ENCODE peak calls at places on chromosomes 7 and 10, in ten cellular contexts. S, M, K, X, W, N, H, V, G and T are unnamed samples.

GRCh38 chr10:9501944-9502343 is 1447.5 kb downstream of the GATA3 start:
- DNase-seq in V (no peak), N (no peak), S (no peak), X (no peak), K (no peak), H (no peak), W (no peak), M (no peak), G (no peak), T (no peak)

GRCh38 chr7:80622531-80622930 is 15.9 kb upstream of the CD36 start:
- DNase-seq in G (no peak), H (no peak), X (no peak), V (no peak), N (no peak), M (peak), S (no peak), W (no peak), K (no peak), T (no peak)

GRCh38 chr7:130988443-130988842 is 254.4 kb upstream of the KLF14 start:
- DNase-seq in K (no peak), N (no peak), S (no peak), H (no peak), M (peak), G (no peak), W (no peak), X (no peak), V (no peak), T (no peak)

GRCh38 chr7:17298840-17299476 is 506 bp downstream of the AHR start:
- DNase-seq in N (peak), H (peak), V (peak), X (peak), G (peak), S (peak), W (peak), K (no peak), M (peak), T (peak)

GRCh38 chr10:83539528-83540308 is 599.6 kb upstream of the GHITM start:
- DNase-seq in G (no peak), X (peak), K (no peak), N (peak), W (peak), S (no peak), H (no peak), V (no peak), M (no peak), T (no peak)

GRCh38 chr10:121928528-121928884 is 675 bp upstream of the ATE1 start:
- DNase-seq in S (no peak), N (no peak), G (no peak), H (no peak), X (peak), V (peak), W (peak), K (no peak), M (peak), T (peak)

GRCh38 chr7:11835260-11835659 is 3.3 kb upstream of the THSD7A start:
- DNase-seq in W (no peak), X (no peak), V (no peak), N (no peak), G (no peak), K (no peak), H (no peak), S (no peak), M (peak), T (peak)

GRCh38 chr10:129580010-129580409 is 113.0 kb downstream of the MGMT start:
- DNase-seq in W (no peak), G (no peak), X (no peak), M (no peak), H (no peak), N (no peak), K (no peak), V (no peak), S (no peak), T (no peak)

GRCh38 chr10:99993994-99994689 is 15.6 kb downstream of the DNMBP start:
- DNase-seq in K (peak), H (peak), X (peak), S (peak), N (peak), W (peak), G (peak), V (no peak), M (peak), T (peak)

GRCh38 chr7:134752006-134752760 is 27.3 kb upstream of the CALD1 start:
- DNase-seq in M (peak), G (no peak), X (no peak), N (no peak), S (no peak), H (no peak), W (no peak), K (peak), V (no peak), T (no peak)

GRCh38 chr10:77513783-77514331 is 123.8 kb downstream of the KCNMA1 start:
- DNase-seq in G (peak), H (no peak), N (peak), M (peak), V (peak), K (peak), S (no peak), W (peak), X (peak), T (no peak)

GRCh38 chr7:133854739-133855138 is 272.4 kb upstream of the LRGUK start:
- DNase-seq in W (no peak), M (peak), S (no peak), X (no peak), G (no peak), N (no peak), H (no peak), K (no peak), V (peak), T (peak)

GRCh38 chr7:22193361-22194016 is 163.5 kb downstream of the RAPGEF5 start:
- DNase-seq in M (peak), N (peak), V (no peak), S (no peak), K (no peak), W (peak), G (peak), H (no peak), X (peak), T (no peak)

GRCh38 chr7:105621617-105622016 is 40.3 kb upstream of the EFCAB10 start:
- DNase-seq in W (peak), H (no peak), N (peak), G (peak), X (no peak), V (peak), M (peak), S (no peak), K (no peak), T (no peak)

GRCh38 chr10:29646238-29646902 is 11.6 kb upstream of the SVIL start:
- DNase-seq in M (peak), V (peak), H (no peak), K (no peak), X (no peak), W (no peak), S (peak), N (peak), G (no peak), T (no peak)

GRCh38 chr10:17257466-17258321 is 29.7 kb downstream of the VIM start:
- DNase-seq in M (peak), W (no peak), S (no peak), G (peak), N (no peak), V (peak), X (peak), K (no peak), H (peak), T (peak)

GRCh38 chr7:132084776-132085388 is 491.4 kb downstream of the PLXNA4 start:
- DNase-seq in N (peak), H (no peak), S (peak), V (no peak), G (no peak), W (no peak), X (peak), K (no peak), M (peak), T (no peak)

GRCh38 chr7:117871778-117872538 is 1.3 kb downstream of the CTTNBP2 start:
- DNase-seq in X (peak), K (no peak), M (no peak), V (no peak), S (peak), G (no peak), W (peak), H (no peak), N (peak), T (no peak)

GRCh38 chr7:121159553-121159952 is 169.2 kb upstream of the WNT16 start:
- DNase-seq in G (no peak), K (no peak), M (no peak), S (no peak), H (no peak), N (no peak), W (no peak), X (no peak), V (no peak), T (no peak)

GRCh38 chr10:124975977-124976514 is 34.1 kb downstream of the ZRANB1 start:
- DNase-seq in N (no peak), K (no peak), M (no peak), H (no peak), G (no peak), V (no peak), X (no peak), S (no peak), W (no peak), T (no peak)

GRCh38 chr10:72425133-72425532 is 70.4 kb upstream of the DNAJB12 start:
- DNase-seq in N (no peak), S (no peak), K (no peak), H (no peak), G (no peak), V (no peak), X (peak), W (peak), M (no peak), T (peak)

GRCh38 chr10:69475433-69475830 is 24.2 kb downstream of the TSPAN15 start:
- DNase-seq in K (no peak), M (no peak), V (no peak), X (no peak), N (no peak), W (no peak), S (no peak), H (no peak), G (no peak), T (no peak)

GRCh38 chr7:22576941-22577927 is 77.2 kb upstream of the STEAP1B start:
- DNase-seq in X (peak), M (peak), S (peak), N (peak), H (no peak), K (no peak), W (peak), G (peak), V (peak), T (no peak)

GRCh38 chr7:151671514-151671913 is 151.8 kb upstream of the RHEB start:
- DNase-seq in H (no peak), M (no peak), X (peak), W (no peak), G (no peak), K (no peak), V (no peak), N (no peak), S (no peak), T (no peak)

GRCh38 chr7:90595341-90595800 is 750 bp upstream of the CDK14 start:
- DNase-seq in V (no peak), W (no peak), S (no peak), X (no peak), G (no peak), K (no peak), N (no peak), H (no peak), M (peak), T (no peak)

GRCh38 chr10:49282306-49282705 is 16.7 kb upstream of the C10orf71 start:
- DNase-seq in G (peak), H (no peak), X (no peak), N (peak), M (no peak), W (no peak), K (no peak), V (no peak), S (peak), T (no peak)

GRCh38 chr7:66202380-66202779 is 2.8 kb upstream of the TPST1 start:
- DNase-seq in G (no peak), K (no peak), V (no peak), S (peak), W (no peak), N (peak), M (no peak), H (no peak), X (no peak), T (no peak)

GRCh38 chr10:60604356-60604755 is 173.9 kb upstream of the CDK1 start:
- DNase-seq in W (no peak), G (no peak), M (no peak), H (no peak), N (no peak), S (no peak), K (no peak), X (no peak), V (no peak), T (no peak)

GRCh38 chr10:57351076-57351475 is 916.6 kb downstream of the IPMK start:
- DNase-seq in M (no peak), N (no peak), X (no peak), S (no peak), W (no peak), K (no peak), G (no peak), V (no peak), H (no peak), T (no peak)

GRCh38 chr7:130721486-130722277 is 12.3 kb downstream of the KLF14 start:
- DNase-seq in X (peak), H (no peak), S (no peak), M (peak), W (peak), V (peak), K (no peak), N (peak), G (peak), T (peak)

GRCh38 chr10:93757766-93758509 is at the start of gene LGI1:
- DNase-seq in V (no peak), W (no peak), M (peak), K (no peak), H (no peak), N (no peak), X (no peak), S (no peak), G (no peak), T (no peak)

GRCh38 chr10:28806481-28806880 is 129.2 kb downstream of the BAMBI start:
- DNase-seq in K (no peak), H (no peak), N (no peak), G (no peak), M (no peak), V (no peak), X (no peak), S (no peak), W (peak), T (no peak)

GRCh38 chr7:155764432-155764798 is 47.8 kb downstream of the SHH start:
- DNase-seq in N (no peak), S (no peak), K (no peak), H (peak), X (no peak), V (no peak), G (no peak), W (peak), M (no peak), T (no peak)

GRCh38 chr7:140640060-140640611 is 477 bp downstream of the DENND2A start:
- DNase-seq in M (peak), K (no peak), S (peak), X (peak), G (peak), H (peak), N (peak), V (no peak), W (peak), T (no peak)

GRCh38 chr7:4040031-4040928 is 641.8 kb upstream of the FOXK1 start:
- DNase-seq in K (no peak), S (no peak), N (no peak), W (no peak), G (no peak), M (no peak), H (no peak), X (no peak), V (no peak), T (no peak)

GRCh38 chr10:66378117-66378876 is 547.5 kb upstream of the LRRTM3 start:
- DNase-seq in H (no peak), W (no peak), K (no peak), X (no peak), M (no peak), S (no peak), G (no peak), N (no peak), V (no peak), T (no peak)

GRCh38 chr7:16918288-16918895 is 36.6 kb upstream of the AGR3 start:
- DNase-seq in V (peak), G (peak), H (no peak), K (no peak), M (peak), S (no peak), W (no peak), N (no peak), X (peak), T (peak)

GRCh38 chr7:138429577-138430250 is 30.3 kb upstream of the TRIM24 start:
- DNase-seq in K (no peak), S (no peak), N (no peak), V (no peak), W (no peak), G (no peak), X (no peak), M (no peak), H (no peak), T (peak)

DNA sequence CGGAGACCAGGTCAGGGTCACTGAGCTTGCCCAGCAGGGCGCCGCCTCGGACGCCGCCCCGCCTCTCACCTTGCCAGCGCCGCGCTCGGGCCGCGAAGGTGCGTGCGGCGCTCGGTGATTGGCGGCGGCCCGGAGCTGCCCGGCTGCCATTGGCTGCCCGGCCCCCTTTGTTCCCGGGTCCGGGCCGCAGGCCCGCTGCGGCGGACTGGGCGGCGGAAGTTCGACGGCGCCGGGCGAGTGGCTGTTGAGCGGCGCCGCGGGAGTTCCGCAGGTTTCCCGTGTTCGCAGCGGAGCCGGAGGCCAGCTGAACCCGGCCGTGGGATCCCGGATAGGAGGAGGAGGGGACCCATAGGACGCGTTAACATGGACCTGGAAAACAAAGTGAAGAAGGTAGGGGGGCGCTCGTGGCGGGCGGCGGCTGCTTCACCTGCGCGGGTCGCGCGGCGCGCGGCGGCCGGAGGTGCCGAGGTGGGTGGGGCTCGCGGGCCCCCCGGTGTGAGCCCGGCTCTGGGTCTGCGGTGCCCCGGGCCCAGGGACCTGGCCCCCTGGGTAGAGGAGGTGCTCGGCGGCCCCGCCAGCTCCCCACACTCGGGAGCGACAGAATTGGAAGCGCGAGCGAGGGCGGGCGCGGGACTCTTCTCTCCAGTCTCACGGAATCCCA is at the start of gene TES:
- DNase-seq in X (peak), N (peak), S (peak), V (peak), H (peak), G (peak), K (no peak), W (peak), M (peak), T (peak)
- TF ChIP-seq POLR2A in X (peak), N (peak), S (no peak), V (peak), H (no peak), G (peak), K (no peak), W (peak), M (peak), T (no peak)

GRCh38 chr7:73830872-73831655 is at the start of gene CLDN4:
- DNase-seq in G (no peak), M (no peak), S (peak), W (no peak), H (no peak), X (peak), N (no peak), V (peak), K (no peak), T (no peak)
- TF ChIP-seq POLR2A in G (no peak), M (no peak), S (no peak), W (no peak), H (no peak), X (peak), N (no peak), V (peak), K (no peak), T (no peak)

DNA sequence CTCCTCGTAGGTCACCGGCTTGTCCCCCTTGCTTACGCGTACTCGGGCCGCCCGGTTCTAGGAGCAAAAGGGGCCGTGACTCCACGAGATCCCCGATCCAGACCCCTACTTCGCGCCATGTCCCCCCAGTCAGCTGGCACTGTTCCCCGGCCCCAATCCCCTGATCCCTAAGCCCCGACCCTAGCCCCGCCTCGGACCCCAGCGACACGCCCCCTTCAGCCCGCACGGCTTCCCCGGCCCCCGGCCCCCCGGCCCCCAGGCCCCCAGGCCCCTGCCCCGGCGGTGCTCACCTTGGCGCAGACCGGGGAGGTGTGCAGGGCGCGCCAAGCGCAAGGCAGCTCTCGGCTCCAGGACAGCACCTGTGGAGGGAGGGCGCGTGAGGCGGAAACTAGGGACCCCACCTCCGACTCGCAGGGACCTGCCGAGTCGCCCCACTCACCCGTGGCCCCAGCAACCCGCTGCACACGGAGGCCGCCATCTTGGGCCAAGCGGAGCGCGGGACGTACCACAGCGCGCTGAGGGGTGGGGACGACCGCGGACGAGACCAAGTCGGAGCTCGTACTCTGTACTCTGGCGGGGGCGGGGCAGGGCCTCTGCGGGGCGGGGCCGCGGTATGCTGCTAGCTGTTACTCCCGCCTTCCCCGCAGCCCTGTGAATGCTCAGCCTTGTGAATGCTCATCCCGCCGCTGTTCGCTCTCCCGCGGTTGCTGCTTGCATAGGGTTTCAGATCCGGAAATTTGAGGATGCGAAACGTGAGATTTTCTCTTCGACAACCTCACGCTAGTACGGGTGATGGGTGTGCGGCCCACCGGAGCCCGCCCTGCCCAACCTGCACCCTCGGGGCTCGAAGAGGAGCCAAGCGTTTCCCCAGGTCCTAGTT is at the start of gene MRPS24:
- DNase-seq in W (peak), S (peak), M (peak), G (peak), V (peak), H (peak), X (peak), K (peak), N (peak), T (peak)
- TF ChIP-seq POLR2A in W (peak), S (no peak), M (peak), G (peak), V (peak), H (peak), X (peak), K (peak), N (peak), T (peak)

GRCh38 chr10:97640174-97640867 is at the start of gene PI4K2A:
- DNase-seq in H (peak), S (peak), N (peak), K (peak), V (peak), X (peak), M (peak), W (peak), G (peak), T (peak)
- TF ChIP-seq POLR2A in H (no peak), S (peak), N (peak), K (peak), V (peak), X (peak), M (peak), W (peak), G (peak), T (peak)

GRCh38 chr7:568031-568680 is 48.5 kb upstream of the PDGFA start:
- DNase-seq in H (no peak), M (no peak), X (no peak), V (no peak), S (no peak), W (peak), N (no peak), G (no peak), K (no peak), T (no peak)
- TF ChIP-seq POLR2A in H (no peak), M (no peak), X (no peak), V (no peak), S (no peak), W (no peak), N (no peak), G (no peak), K (no peak), T (no peak)

GRCh38 chr10:80191589-80192270 is 13.6 kb downstream of the ANXA11 start:
- DNase-seq in V (no peak), W (no peak), H (no peak), X (peak), S (no peak), K (no peak), N (no peak), M (no peak), G (no peak), T (no peak)
- TF ChIP-seq POLR2A in V (no peak), W (no peak), H (no peak), X (peak), S (no peak), K (no peak), N (no peak), M (no peak), G (no peak), T (no peak)

GRCh38 chr7:102398543-102398942 is 2.4 kb downstream of the PRKRIP1 start:
- DNase-seq in S (no peak), W (no peak), H (no peak), G (no peak), V (no peak), K (no peak), X (no peak), M (no peak), N (no peak), T (no peak)

GRCh38 chr7:102393467-102393866 is 2.7 kb upstream of the PRKRIP1 start:
- DNase-seq in S (peak), M (no peak), W (no peak), V (no peak), H (no peak), N (no peak), K (no peak), G (no peak), X (no peak), T (no peak)

GRCh38 chr7:102395620-102395957 is 574 bp upstream of the PRKRIP1 start:
- DNase-seq in K (no peak), S (no peak), M (peak), W (no peak), N (peak), X (no peak), G (no peak), V (no peak), H (no peak), T (no peak)

GRCh38 chr7:102396710-102397019 is 502 bp downstream of the PRKRIP1 start:
- DNase-seq in S (no peak), W (no peak), G (no peak), X (no peak), N (no peak), V (no peak), K (no peak), M (no peak), H (no peak), T (no peak)

GRCh38 chr7:102395958-102396709 is at the start of gene PRKRIP1:
- DNase-seq in K (peak), V (peak), X (peak), N (peak), H (peak), S (peak), W (peak), G (peak), M (peak), T (peak)
- TF ChIP-seq POLR2A in K (peak), V (peak), X (peak), N (no peak), H (peak), S (no peak), W (peak), G (peak), M (peak), T (peak)